ENCODE peak calls at places on chromosomes 4 and X, in four cellular contexts. D, A, I and H are unnamed samples.

GRCh38 chr4:126583509-126583908 is 1049.2 kb upstream of the INTU start:
- DNase-seq in D (no peak), I (peak), A (no peak), H (no peak)

GRCh38 chrX:51376672-51377071 is 44.0 kb downstream of the NUDT10 start:
- DNase-seq in A (no peak), D (no peak), I (no peak), H (no peak)

GRCh38 chr4:106245176-106245575 is 70.8 kb downstream of the TBCK start:
- DNase-seq in D (no peak), A (no peak), I (peak), H (no peak)

GRCh38 chr4:54100607-54101189 is 735 bp downstream of the GSX2 start:
- DNase-seq in A (no peak), D (peak), I (no peak), H (no peak)

GRCh38 chr4:86334020-86334750 is 25.7 kb downstream of the MAPK10 start:
- DNase-seq in I (no peak), D (no peak), A (no peak), H (no peak)

GRCh38 chrX:139204903-139205667 is 325.5 kb upstream of the F9 start:
- DNase-seq in A (peak), D (peak), I (peak), H (no peak)

GRCh38 chrX:120840826-120841225 is 34.8 kb downstream of the CT47B1 start:
- DNase-seq in I (no peak), D (no peak), A (no peak), H (no peak)

GRCh38 chr4:4765811-4766210 is 93.7 kb upstream of the MSX1 start:
- DNase-seq in I (peak), D (no peak), A (no peak), H (no peak)

GRCh38 chr4:23083391-23083790 is 390.7 kb downstream of the GBA3 start:
- DNase-seq in A (no peak), D (no peak), I (no peak), H (no peak)

GRCh38 chrX:13398073-13398823 is 78.4 kb upstream of the ATXN3L start:
- DNase-seq in I (peak), D (peak), A (no peak), H (no peak)

GRCh38 chrX:135652602-135653001 is 60.8 kb upstream of the CT45A1 start:
- DNase-seq in I (no peak), A (no peak), D (no peak), H (no peak)

GRCh38 chrX:134599173-134599914 is 58.9 kb downstream of the PLAC1 start:
- DNase-seq in I (no peak), A (no peak), D (no peak), H (no peak)

GRCh38 chr4:185165605-185166063 is 22.6 kb downstream of the SLC25A4 start:
- DNase-seq in I (no peak), A (no peak), D (no peak), H (no peak)

GRCh38 chr4:5338511-5338910 is 287.2 kb downstream of the STK32B start:
- DNase-seq in D (no peak), I (no peak), A (no peak), H (no peak)

GRCh38 chrX:154517101-154517781 is 1.2 kb upstream of the FAM3A start:
- DNase-seq in A (no peak), I (peak), D (no peak), H (no peak)

GRCh38 chr4:173191623-173192041 is 23.0 kb downstream of the GALNT7 start:
- DNase-seq in D (no peak), A (no peak), I (no peak), H (no peak)
- H3K27ac ChIP-seq in D (no peak), A (peak), I (no peak), H (no peak)

DNA sequence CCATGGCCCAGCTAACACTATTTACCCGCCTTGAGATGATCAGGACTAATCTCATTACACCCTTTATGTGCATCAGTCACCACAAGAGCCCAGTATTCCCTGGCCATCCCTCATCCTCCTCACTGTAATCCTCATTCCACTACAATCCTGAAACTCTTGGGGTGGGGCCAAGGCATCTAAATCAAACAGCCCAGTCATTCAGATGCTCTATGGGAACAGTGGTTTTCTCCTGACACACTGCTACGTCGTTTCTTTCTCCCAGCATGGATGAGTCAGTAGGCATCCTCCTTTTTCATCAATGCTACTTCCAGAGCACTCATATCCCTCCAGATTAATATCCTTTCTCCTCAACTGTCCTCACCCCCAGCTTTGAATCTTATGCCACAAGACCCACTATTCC is 5.6 kb downstream of the SDAD1 start:
- DNase-seq in D (no peak), I (no peak), A (no peak), H (no peak)
- H3K27ac ChIP-seq in D (no peak), I (no peak), A (no peak), H (no peak)

GRCh38 chrX:24874604-24875247 is 141.0 kb downstream of the ARX start:
- DNase-seq in I (peak), D (no peak), A (no peak), H (no peak)
- H3K27ac ChIP-seq in I (no peak), D (no peak), A (no peak), H (no peak)

DNA sequence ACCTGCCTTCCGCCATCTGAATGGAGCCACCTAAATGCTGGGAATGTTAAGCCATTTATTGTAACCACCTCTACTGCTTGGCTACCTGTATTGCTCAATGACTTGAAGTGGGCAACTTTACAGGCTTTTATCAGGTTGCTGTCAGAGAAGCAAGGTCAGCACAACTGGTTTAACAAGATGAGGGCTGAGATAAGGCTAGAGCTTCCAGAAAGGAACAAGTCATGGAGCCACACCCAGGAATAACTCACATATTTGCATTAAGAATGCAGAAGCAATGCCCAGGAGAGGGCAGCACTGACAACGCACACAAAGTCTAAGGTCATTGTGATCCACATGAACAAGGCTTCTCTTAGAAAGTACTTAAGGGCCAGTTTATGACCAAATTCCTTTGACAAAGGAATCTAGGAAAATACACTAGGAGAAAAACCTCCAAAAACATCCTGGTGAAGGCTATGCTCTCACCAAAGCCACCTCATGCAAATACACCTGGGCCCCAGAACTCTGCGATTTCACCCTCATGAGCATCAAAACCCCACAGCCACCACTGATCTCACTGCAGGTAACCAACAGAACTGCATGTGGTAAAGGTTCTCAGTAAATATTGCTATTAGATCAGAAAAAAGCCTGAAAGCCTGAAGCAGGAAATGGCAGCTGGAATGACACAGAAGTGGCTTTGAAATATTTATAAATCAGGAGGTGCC is 15.0 kb upstream of the STS start:
- DNase-seq in D (no peak), A (peak), I (peak), H (no peak)
- H3K27ac ChIP-seq in D (peak), A (peak), I (peak), H (no peak)

GRCh38 chr4:119040261-119040660 is 95.4 kb upstream of the MYOZ2 start:
- DNase-seq in A (no peak), I (no peak), D (no peak), H (no peak)
- H3K27ac ChIP-seq in A (peak), I (no peak), D (peak), H (peak)

GRCh38 chrX:151983186-151983585 is 8.7 kb upstream of the GABRE start:
- DNase-seq in A (no peak), D (no peak), I (no peak), H (no peak)
- H3K27ac ChIP-seq in A (no peak), D (peak), I (no peak), H (no peak)